ENCODE peak calls at places on chromosomes 11 and 22, in six cellular contexts. R is stimulated activated CD8-positive, alpha-beta memory T cell treated with anti-CD3 and anti-CD28 coated beads, Interleukin-4, amount 100 ng/mL, for 48 hours; S is stimulated activated effector memory CD8-positive, alpha-beta T cell treated with anti-CD3 and anti-CD28 coated beads, Interleukin-12 subunit alpha, Interleukin-12 subunit beta, amount 100 ng/mL, for 72 hours; Y is globus pallidus; C is heart left ventricle; X is NCI-H1417. Z is an unnamed sample.

GRCh38 chr11:119236490-119236889 is 30.4 kb downstream of the CBL start:
- DNase-seq in R (no peak), Y (no peak), X (no peak), C (no peak), S (no peak), Z (no peak)

GRCh38 chr11:69721061-69721460 is 17.2 kb upstream of the FGF19 start:
- DNase-seq in X (no peak), Y (no peak), S (no peak), R (no peak), C (no peak), Z (no peak)

GRCh38 chr11:17563248-17563647 is 16.2 kb downstream of the OTOG start:
- DNase-seq in S (no peak), C (no peak), Y (no peak), R (no peak), X (no peak), Z (no peak)

GRCh38 chr11:64456509-64457320 is 97.8 kb downstream of the RPS6KA4 start:
- DNase-seq in S (no peak), R (no peak), Y (no peak), C (no peak), X (no peak), Z (no peak)

GRCh38 chr11:12792590-12792989 is 118.4 kb downstream of the TEAD1 start:
- DNase-seq in S (no peak), Y (no peak), X (no peak), C (no peak), R (no peak), Z (no peak)

GRCh38 chr11:103183981-103184592 is 74.9 kb downstream of the DYNC2H1 start:
- DNase-seq in S (no peak), X (no peak), R (no peak), Y (no peak), C (no peak), Z (no peak)

GRCh38 chr11:17927643-17928343 is 85.1 kb downstream of the SERGEF start:
- DNase-seq in C (no peak), X (peak; percentile 48), Y (no peak), R (no peak), S (no peak), Z (no peak)

GRCh38 chr11:57214494-57214893 is 22.6 kb downstream of the APLNR start:
- DNase-seq in Y (no peak), X (no peak), R (no peak), C (no peak), S (no peak), Z (no peak)

GRCh38 chr11:79090191-79090590 is 350.6 kb downstream of the TENM4 start:
- DNase-seq in C (no peak), S (no peak), Y (no peak), R (no peak), X (no peak), Z (no peak)

GRCh38 chr22:20653012-20653794 is 120.7 kb upstream of the SERPIND1 start:
- DNase-seq in C (no peak), X (no peak), Y (no peak), R (no peak), S (peak; percentile 38), Z (no peak)